ENCODE peak calls at places on chromosomes 3 and 15, in four cellular contexts. One of them, this sample, is unnamed.

GRCh38 chr3:174101244-174101643 is 703.7 kb downstream of the NLGN1 start:
- DNase-seq in bronchial epithelial cell: peak
- DNase-seq in mesothelial cell of epicardium: no peak
- DNase-seq in mucosa of descending colon: no peak
- DNase-seq in this sample: no peak

GRCh38 chr3:179729086-179729485 is 76.2 kb downstream of the USP13 start:
- DNase-seq in mucosa of descending colon: no peak
- DNase-seq in mesothelial cell of epicardium: no peak
- DNase-seq in bronchial epithelial cell: no peak
- DNase-seq in this sample: no peak

GRCh38 chr3:155555479-155556065 is 189.3 kb downstream of the PLCH1 start:
- DNase-seq in bronchial epithelial cell: no peak
- DNase-seq in mesothelial cell of epicardium: no peak
- DNase-seq in mucosa of descending colon: no peak
- DNase-seq in this sample: no peak

GRCh38 chr3:81395739-81396138 is 365.7 kb downstream of the GBE1 start:
- DNase-seq in bronchial epithelial cell: no peak
- DNase-seq in mucosa of descending colon: no peak
- DNase-seq in mesothelial cell of epicardium: no peak
- DNase-seq in this sample: no peak

GRCh38 chr3:143769663-143770062 is 78.6 kb downstream of the SLC9A9 start:
- DNase-seq in bronchial epithelial cell: no peak
- DNase-seq in mucosa of descending colon: no peak
- DNase-seq in mesothelial cell of epicardium: no peak
- DNase-seq in this sample: no peak

GRCh38 chr3:45943207-45943846 is at the start of gene CXCR6:
- DNase-seq in mesothelial cell of epicardium: no peak
- DNase-seq in mucosa of descending colon: no peak
- DNase-seq in bronchial epithelial cell: peak
- DNase-seq in this sample: no peak

GRCh38 chr3:50226888-50227389 is 9.1 kb upstream of the GNAI2 start:
- DNase-seq in mesothelial cell of epicardium: no peak
- DNase-seq in mucosa of descending colon: no peak
- DNase-seq in bronchial epithelial cell: peak
- DNase-seq in this sample: no peak

GRCh38 chr3:74844428-74844827 is 230.0 kb upstream of the CNTN3 start:
- DNase-seq in bronchial epithelial cell: peak
- DNase-seq in mesothelial cell of epicardium: no peak
- DNase-seq in mucosa of descending colon: no peak
- DNase-seq in this sample: no peak

GRCh38 chr3:124853446-124853845 is 33.7 kb downstream of the ITGB5 start:
- DNase-seq in bronchial epithelial cell: no peak
- DNase-seq in mucosa of descending colon: no peak
- DNase-seq in mesothelial cell of epicardium: no peak
- DNase-seq in this sample: no peak

GRCh38 chr3:153089620-153090019 is 72.4 kb upstream of the RAP2B start:
- DNase-seq in mucosa of descending colon: no peak
- DNase-seq in mesothelial cell of epicardium: no peak
- DNase-seq in bronchial epithelial cell: no peak
- DNase-seq in this sample: no peak

GRCh38 chr3:52014613-52015012 is 18.9 kb upstream of the RPL29 start:
- DNase-seq in mucosa of descending colon: no peak
- DNase-seq in bronchial epithelial cell: no peak
- DNase-seq in mesothelial cell of epicardium: no peak
- DNase-seq in this sample: peak

GRCh38 chr3:59818033-59818936 is 768.5 kb upstream of the CFAP20DC start:
- DNase-seq in bronchial epithelial cell: peak
- DNase-seq in mesothelial cell of epicardium: no peak
- DNase-seq in mucosa of descending colon: peak
- DNase-seq in this sample: no peak

GRCh38 chr15:77032647-77033416 is 37.9 kb downstream of the PSTPIP1 start:
- DNase-seq in mesothelial cell of epicardium: peak
- DNase-seq in mucosa of descending colon: peak
- DNase-seq in bronchial epithelial cell: no peak
- DNase-seq in this sample: peak

GRCh38 chr15:31974154-31974794 is 56.0 kb upstream of the CHRNA7 start:
- DNase-seq in bronchial epithelial cell: no peak
- DNase-seq in mucosa of descending colon: no peak
- DNase-seq in mesothelial cell of epicardium: no peak
- DNase-seq in this sample: no peak

GRCh38 chr15:64095795-64096485 is at the start of gene SNX1:
- DNase-seq in mesothelial cell of epicardium: peak
- DNase-seq in bronchial epithelial cell: peak
- DNase-seq in mucosa of descending colon: peak
- DNase-seq in this sample: peak
- TF ChIP-seq CTCF in mesothelial cell of epicardium: no peak
- TF ChIP-seq CTCF in bronchial epithelial cell: no peak
- TF ChIP-seq CTCF in mucosa of descending colon: no peak
- TF ChIP-seq CTCF in this sample: peak

GRCh38 chr3:63842127-63842526 is 21.5 kb downstream of the THOC7 start:
- DNase-seq in bronchial epithelial cell: no peak
- DNase-seq in mesothelial cell of epicardium: no peak
- DNase-seq in mucosa of descending colon: no peak
- DNase-seq in this sample: no peak

GRCh38 chr3:63845215-63845614 is 18.4 kb downstream of the THOC7 start:
- DNase-seq in mesothelial cell of epicardium: no peak
- DNase-seq in mucosa of descending colon: no peak
- DNase-seq in bronchial epithelial cell: no peak
- DNase-seq in this sample: no peak

DNA sequence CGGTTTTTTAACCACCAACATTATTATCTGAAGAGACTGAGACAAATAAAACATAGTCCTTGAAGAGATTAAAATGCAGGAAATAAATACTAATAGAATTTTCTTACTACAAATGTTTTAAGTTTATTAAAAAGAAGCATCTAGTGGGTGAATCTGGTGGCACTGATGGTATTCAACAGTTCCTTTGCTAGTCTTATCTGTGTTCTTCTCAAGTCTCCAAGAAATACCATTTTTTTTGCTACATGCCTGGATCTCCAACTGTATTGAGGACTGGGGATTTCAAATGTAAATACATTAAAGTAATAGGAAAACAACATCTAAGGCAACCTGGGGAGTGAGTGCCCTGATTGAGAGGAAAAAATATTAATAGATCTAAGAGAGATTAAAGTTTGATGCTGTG is 21.9 kb downstream of the THOC7 start:
- DNase-seq in mucosa of descending colon: no peak
- DNase-seq in mesothelial cell of epicardium: no peak
- DNase-seq in bronchial epithelial cell: no peak
- DNase-seq in this sample: no peak
- TF ChIP-seq CTCF in mucosa of descending colon: no peak
- TF ChIP-seq CTCF in mesothelial cell of epicardium: no peak
- TF ChIP-seq CTCF in bronchial epithelial cell: no peak
- TF ChIP-seq CTCF in this sample: no peak

GRCh38 chr15:47548986-47549385 is 168.3 kb upstream of the SEMA6D start:
- DNase-seq in bronchial epithelial cell: no peak
- DNase-seq in mucosa of descending colon: no peak
- DNase-seq in mesothelial cell of epicardium: no peak
- DNase-seq in this sample: no peak

GRCh38 chr15:47552978-47553608 is 164.2 kb upstream of the SEMA6D start:
- DNase-seq in mesothelial cell of epicardium: no peak
- DNase-seq in bronchial epithelial cell: no peak
- DNase-seq in mucosa of descending colon: peak
- DNase-seq in this sample: no peak

GRCh38 chr15:47551559-47551958 is 165.7 kb upstream of the SEMA6D start:
- DNase-seq in mesothelial cell of epicardium: no peak
- DNase-seq in bronchial epithelial cell: no peak
- DNase-seq in mucosa of descending colon: no peak
- DNase-seq in this sample: no peak

GRCh38 chr15:47553933-47554332 is 163.4 kb upstream of the SEMA6D start:
- DNase-seq in bronchial epithelial cell: no peak
- DNase-seq in mesothelial cell of epicardium: no peak
- DNase-seq in mucosa of descending colon: no peak
- DNase-seq in this sample: no peak

GRCh38 chr15:47551079-47551478 is 166.2 kb upstream of the SEMA6D start:
- DNase-seq in mesothelial cell of epicardium: no peak
- DNase-seq in mucosa of descending colon: no peak
- DNase-seq in bronchial epithelial cell: peak
- DNase-seq in this sample: no peak
- TF ChIP-seq CTCF in mesothelial cell of epicardium: no peak
- TF ChIP-seq CTCF in mucosa of descending colon: no peak
- TF ChIP-seq CTCF in bronchial epithelial cell: no peak
- TF ChIP-seq CTCF in this sample: no peak

GRCh38 chr15:86044981-86045380 is 34.7 kb upstream of the AGBL1 start:
- DNase-seq in mesothelial cell of epicardium: no peak
- DNase-seq in bronchial epithelial cell: no peak
- DNase-seq in mucosa of descending colon: no peak
- DNase-seq in this sample: no peak
- TF ChIP-seq CTCF in mesothelial cell of epicardium: no peak
- TF ChIP-seq CTCF in bronchial epithelial cell: no peak
- TF ChIP-seq CTCF in mucosa of descending colon: no peak
- TF ChIP-seq CTCF in this sample: no peak

DNA sequence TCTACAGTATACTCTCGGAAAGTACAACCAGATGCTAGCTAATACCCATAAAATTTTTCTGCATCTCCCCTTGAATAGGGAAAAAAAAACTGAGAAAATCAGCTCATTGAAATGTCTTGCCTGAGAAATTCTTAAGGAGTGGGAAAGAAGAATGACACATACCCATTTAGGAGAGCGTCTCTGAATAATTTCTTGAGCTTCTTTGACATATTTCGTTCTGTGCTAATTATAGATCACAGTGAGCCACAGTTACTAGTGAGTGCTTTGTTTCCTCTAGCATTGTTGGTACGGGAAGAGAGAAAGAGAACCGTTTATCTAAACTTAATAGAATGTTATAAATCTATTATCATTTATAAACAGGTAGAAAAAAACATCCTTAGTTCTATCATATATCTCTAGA is 588.4 kb downstream of the UNC13C start:
- DNase-seq in bronchial epithelial cell: no peak
- DNase-seq in mucosa of descending colon: no peak
- DNase-seq in mesothelial cell of epicardium: no peak
- DNase-seq in this sample: no peak
- TF ChIP-seq CTCF in bronchial epithelial cell: no peak
- TF ChIP-seq CTCF in mucosa of descending colon: no peak
- TF ChIP-seq CTCF in mesothelial cell of epicardium: no peak
- TF ChIP-seq CTCF in this sample: no peak

DNA sequence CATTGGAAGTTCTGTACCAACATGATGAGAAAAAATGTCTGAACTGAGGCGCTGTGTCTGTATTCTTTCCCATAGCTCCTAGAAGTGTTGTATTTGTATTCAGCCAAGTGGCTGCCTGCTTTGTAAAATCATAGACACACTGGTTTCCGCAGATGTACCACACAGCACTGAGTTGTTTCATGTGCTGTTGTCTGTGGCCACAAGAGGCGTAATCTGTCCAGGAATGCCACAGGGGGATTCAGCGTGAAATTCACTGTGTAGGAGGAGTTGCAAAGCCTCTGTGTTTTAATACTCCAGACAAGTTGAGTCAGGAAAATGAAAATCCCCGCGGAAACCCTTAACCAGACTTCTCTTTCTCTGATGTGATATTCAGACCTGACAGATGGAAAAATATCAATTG is 462.2 kb downstream of the NSUN3 start:
- DNase-seq in mesothelial cell of epicardium: no peak
- DNase-seq in mucosa of descending colon: no peak
- DNase-seq in bronchial epithelial cell: peak
- DNase-seq in this sample: peak
- TF ChIP-seq CTCF in mesothelial cell of epicardium: peak
- TF ChIP-seq CTCF in mucosa of descending colon: no peak
- TF ChIP-seq CTCF in bronchial epithelial cell: peak
- TF ChIP-seq CTCF in this sample: peak

GRCh38 chr3:120067090-120067489 is 27.2 kb downstream of the GSK3B start:
- DNase-seq in mucosa of descending colon: no peak
- DNase-seq in bronchial epithelial cell: no peak
- DNase-seq in mesothelial cell of epicardium: no peak
- DNase-seq in this sample: no peak

GRCh38 chr3:120077726-120078125 is 16.5 kb downstream of the GSK3B start:
- DNase-seq in bronchial epithelial cell: no peak
- DNase-seq in mucosa of descending colon: no peak
- DNase-seq in mesothelial cell of epicardium: no peak
- DNase-seq in this sample: no peak

GRCh38 chr3:120071259-120071658 is 23.0 kb downstream of the GSK3B start:
- DNase-seq in bronchial epithelial cell: no peak
- DNase-seq in mucosa of descending colon: no peak
- DNase-seq in mesothelial cell of epicardium: no peak
- DNase-seq in this sample: no peak

GRCh38 chr3:120070263-120070981 is 23.8 kb downstream of the GSK3B start:
- DNase-seq in mesothelial cell of epicardium: no peak
- DNase-seq in bronchial epithelial cell: no peak
- DNase-seq in mucosa of descending colon: no peak
- DNase-seq in this sample: no peak

GRCh38 chr3:120072867-120073525 is 21.3 kb downstream of the GSK3B start:
- DNase-seq in mesothelial cell of epicardium: no peak
- DNase-seq in mucosa of descending colon: no peak
- DNase-seq in bronchial epithelial cell: no peak
- DNase-seq in this sample: no peak
- TF ChIP-seq CTCF in mesothelial cell of epicardium: no peak
- TF ChIP-seq CTCF in mucosa of descending colon: no peak
- TF ChIP-seq CTCF in bronchial epithelial cell: peak
- TF ChIP-seq CTCF in this sample: no peak

GRCh38 chr3:14452676-14453367 is 50.4 kb downstream of the SLC6A6 start:
- DNase-seq in bronchial epithelial cell: peak
- DNase-seq in mucosa of descending colon: peak
- DNase-seq in mesothelial cell of epicardium: no peak
- DNase-seq in this sample: no peak
- TF ChIP-seq CTCF in bronchial epithelial cell: no peak
- TF ChIP-seq CTCF in mucosa of descending colon: no peak
- TF ChIP-seq CTCF in mesothelial cell of epicardium: no peak
- TF ChIP-seq CTCF in this sample: no peak

GRCh38 chr3:129421988-129422745 is 6.3 kb downstream of the EFCAB12 start:
- DNase-seq in mucosa of descending colon: no peak
- DNase-seq in bronchial epithelial cell: no peak
- DNase-seq in mesothelial cell of epicardium: no peak
- DNase-seq in this sample: no peak
- TF ChIP-seq CTCF in mucosa of descending colon: no peak
- TF ChIP-seq CTCF in bronchial epithelial cell: peak
- TF ChIP-seq CTCF in mesothelial cell of epicardium: no peak
- TF ChIP-seq CTCF in this sample: no peak